ENCODE peak calls at places on chromosomes 7 and 10, in six cellular contexts. U, V, G, B, N and I are unnamed samples.

GRCh38 chr10:97771913-97772823 is at the start of gene SFRP5:
- DNase-seq in U (no peak), V (no peak), G (no peak), B (peak), N (no peak), I (no peak)

GRCh38 chr10:17214991-17215781 is 12.9 kb upstream of the VIM start:
- DNase-seq in U (no peak), V (no peak), G (no peak), B (no peak), N (no peak), I (no peak)

GRCh38 chr7:45180084-45180986 is 22.7 kb downstream of the RAMP3 start:
- DNase-seq in U (no peak), V (no peak), G (no peak), B (no peak), N (no peak), I (no peak)

GRCh38 chr7:54995631-54996340 is 23.0 kb upstream of the EGFR start:
- DNase-seq in U (peak), V (peak), G (no peak), B (no peak), N (no peak), I (no peak)

GRCh38 chr7:426510-426909 is 93.1 kb downstream of the PDGFA start:
- DNase-seq in U (no peak), V (no peak), G (no peak), B (no peak), N (no peak), I (no peak)

GRCh38 chr10:49741108-49741995 is 20.8 kb downstream of the OGDHL start:
- DNase-seq in U (no peak), V (no peak), G (no peak), B (no peak), N (no peak), I (peak)

GRCh38 chr7:47950714-47951113 is 2.4 kb upstream of the PKD1L1 start:
- DNase-seq in U (no peak), V (no peak), G (no peak), B (no peak), N (no peak), I (no peak)

GRCh38 chr10:76433161-76434005 is 1002.0 kb downstream of the LRMDA start:
- DNase-seq in U (peak), V (no peak), G (no peak), B (no peak), N (no peak), I (no peak)

GRCh38 chr10:25934673-25935139 is 677 bp downstream of the MYO3A start:
- DNase-seq in U (no peak), V (no peak), G (peak), B (peak), N (no peak), I (no peak)

GRCh38 chr7:112665709-112666108 is 124.5 kb downstream of the TMEM168 start:
- DNase-seq in U (no peak), V (no peak), G (no peak), B (no peak), N (no peak), I (no peak)

GRCh38 chr10:44051584-44052385 is 333.1 kb downstream of the CXCL12 start:
- DNase-seq in U (peak), V (no peak), G (no peak), B (no peak), N (no peak), I (no peak)

GRCh38 chr10:106705576-106706526 is 458.7 kb downstream of the SORCS1 start:
- DNase-seq in U (peak), V (no peak), G (peak), B (peak), N (peak), I (peak)

GRCh38 chr7:66627151-66627681 is 1.5 kb upstream of the KCTD7 start:
- DNase-seq in U (no peak), V (no peak), G (no peak), B (no peak), N (no peak), I (no peak)

GRCh38 chr7:128882134-128882533 is 19.5 kb downstream of the ATP6V1F start:
- DNase-seq in U (no peak), V (no peak), G (no peak), B (no peak), N (no peak), I (no peak)

GRCh38 chr7:36283711-36284130 is 105.9 kb upstream of the ANLN start:
- DNase-seq in U (no peak), V (no peak), G (peak), B (peak), N (no peak), I (no peak)

GRCh38 chr7:158592541-158592940 is 4.9 kb upstream of the PTPRN2 start:
- DNase-seq in U (no peak), V (no peak), G (no peak), B (no peak), N (no peak), I (no peak)

GRCh38 chr7:74604326-74605020 is 53.0 kb upstream of the GTF2I start:
- DNase-seq in U (no peak), V (no peak), G (no peak), B (no peak), N (no peak), I (no peak)

GRCh38 chr7:1850111-1850975 is 180.3 kb downstream of the ELFN1 start:
- DNase-seq in U (no peak), V (no peak), G (no peak), B (no peak), N (no peak), I (no peak)

GRCh38 chr7:76386691-76387260 is 22.7 kb downstream of the SSC4D start:
- DNase-seq in U (no peak), V (no peak), G (no peak), B (no peak), N (no peak), I (no peak)

GRCh38 chr10:69345890-69346474 is 67.7 kb downstream of the HK1 start:
- DNase-seq in U (no peak), V (no peak), G (no peak), B (no peak), N (no peak), I (no peak)

GRCh38 chr7:112887-113286 is 79.5 kb upstream of the FAM20C start:
- DNase-seq in U (no peak), V (no peak), G (no peak), B (no peak), N (no peak), I (no peak)

GRCh38 chr10:6347391-6347951 is 144.7 kb downstream of the PFKFB3 start:
- DNase-seq in U (no peak), V (peak), G (no peak), B (no peak), N (no peak), I (no peak)

GRCh38 chr7:137579913-137580640 is 236.5 kb upstream of the PTN start:
- DNase-seq in U (no peak), V (no peak), G (no peak), B (no peak), N (no peak), I (no peak)

GRCh38 chr10:29811751-29812427 is 177.1 kb upstream of the SVIL start:
- DNase-seq in U (no peak), V (no peak), G (no peak), B (no peak), N (no peak), I (no peak)

GRCh38 chr7:45024126-45024744 is 24.2 kb downstream of the CCM2 start:
- DNase-seq in U (no peak), V (no peak), G (no peak), B (no peak), N (no peak), I (no peak)

GRCh38 chr10:122307669-122308486 is 36.8 kb downstream of the BTBD16 start:
- DNase-seq in U (no peak), V (peak), G (no peak), B (peak), N (no peak), I (no peak)

GRCh38 chr7:25675789-25676474 is 447.6 kb upstream of the NPVF start:
- DNase-seq in U (no peak), V (no peak), G (no peak), B (no peak), N (no peak), I (no peak)

GRCh38 chr10:6498771-6499170 is 81.3 kb downstream of the PRKCQ start:
- DNase-seq in U (no peak), V (no peak), G (no peak), B (no peak), N (no peak), I (no peak)

GRCh38 chr7:136086712-136087111 is 109.6 kb upstream of the MTPN start:
- DNase-seq in U (peak), V (peak), G (no peak), B (peak), N (peak), I (no peak)

GRCh38 chr7:39650676-39651075 is 27.3 kb downstream of the RALA start:
- DNase-seq in U (no peak), V (no peak), G (no peak), B (no peak), N (no peak), I (no peak)

GRCh38 chr10:119859422-119860258 is 13.0 kb downstream of the MCMBP start:
- DNase-seq in U (peak), V (no peak), G (no peak), B (no peak), N (no peak), I (no peak)

GRCh38 chr7:73606801-73607691 is 17.3 kb downstream of the MLXIPL start:
- DNase-seq in U (peak), V (no peak), G (peak), B (peak), N (no peak), I (peak)

GRCh38 chr10:110448682-110449418 is 48.9 kb upstream of the DUSP5 start:
- DNase-seq in U (no peak), V (no peak), G (no peak), B (no peak), N (no peak), I (no peak)

GRCh38 chr10:61464461-61465215 is 11.5 kb upstream of the TMEM26 start:
- DNase-seq in U (no peak), V (no peak), G (no peak), B (no peak), N (no peak), I (no peak)

GRCh38 chr7:87059525-87060287 is at the start of gene ELAPOR2:
- DNase-seq in U (peak), V (peak), G (peak), B (peak), N (peak), I (peak)

GRCh38 chr7:54249686-54250085 is 292.5 kb upstream of the VSTM2A start:
- DNase-seq in U (no peak), V (no peak), G (no peak), B (no peak), N (no peak), I (no peak)

GRCh38 chr10:46022978-46023702 is 7.3 kb downstream of the NCOA4 start:
- DNase-seq in U (peak), V (peak), G (peak), B (peak), N (peak), I (peak)
- TF ChIP-seq POLR2A in U (peak), V (peak), G (peak), B (peak), N (no peak), I (peak)

GRCh38 chr7:12491526-12491925 is 79.0 kb upstream of the SCIN start:
- DNase-seq in U (no peak), V (no peak), G (no peak), B (no peak), N (no peak), I (no peak)

GRCh38 chr7:12490941-12491340 is 79.6 kb upstream of the SCIN start:
- DNase-seq in U (no peak), V (no peak), G (no peak), B (no peak), N (no peak), I (no peak)

GRCh38 chr7:12493866-12494265 is 76.7 kb upstream of the SCIN start:
- DNase-seq in U (no peak), V (no peak), G (no peak), B (no peak), N (no peak), I (no peak)

GRCh38 chr7:12493407-12493806 is 77.1 kb upstream of the SCIN start:
- DNase-seq in U (no peak), V (no peak), G (no peak), B (peak), N (no peak), I (no peak)

DNA sequence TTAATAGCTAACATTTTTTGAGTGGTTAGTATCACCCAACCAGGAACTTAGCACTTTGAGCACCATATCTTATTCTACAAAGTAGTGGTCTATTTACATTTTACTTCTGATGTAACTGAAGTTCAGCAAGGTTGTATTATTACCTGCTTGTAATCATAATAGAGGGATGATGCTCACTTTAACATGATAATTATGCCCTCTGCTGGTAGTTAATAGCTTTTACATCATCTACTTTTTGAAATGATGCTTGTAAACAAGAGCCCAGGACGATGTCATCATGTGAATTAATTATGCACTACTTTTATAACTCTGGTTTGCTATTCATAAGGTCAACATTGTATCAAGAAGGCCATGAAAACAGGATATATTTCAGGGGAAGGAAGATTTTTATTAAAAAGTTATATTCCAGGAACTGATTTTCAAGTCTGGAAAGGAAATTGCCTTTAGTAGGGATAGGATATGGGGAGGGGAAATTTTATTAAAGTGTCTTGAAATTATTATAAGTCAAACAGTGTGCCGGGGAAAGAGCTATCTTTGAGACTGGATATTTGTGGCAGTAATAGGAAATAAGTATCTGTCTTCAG is 80.3 kb upstream of the SCIN start:
- DNase-seq in U (peak), V (no peak), G (no peak), B (peak), N (no peak), I (no peak)
- TF ChIP-seq POLR2AphosphoS5 in U (no peak), V (no peak), G (no peak), B (no peak), N (no peak), I (no peak)

GRCh38 chr7:64611717-64612116 is 48.8 kb upstream of the ZNF680 start:
- DNase-seq in U (no peak), V (no peak), G (no peak), B (no peak), N (no peak), I (no peak)

GRCh38 chr7:64612452-64612851 is 49.6 kb upstream of the ZNF680 start:
- DNase-seq in U (no peak), V (no peak), G (no peak), B (no peak), N (no peak), I (no peak)

GRCh38 chr7:64608116-64608910 is 45.4 kb upstream of the ZNF680 start:
- DNase-seq in U (no peak), V (no peak), G (no peak), B (no peak), N (no peak), I (no peak)

GRCh38 chr7:64613653-64614052 is 50.8 kb upstream of the ZNF680 start:
- DNase-seq in U (no peak), V (no peak), G (no peak), B (no peak), N (no peak), I (no peak)

DNA sequence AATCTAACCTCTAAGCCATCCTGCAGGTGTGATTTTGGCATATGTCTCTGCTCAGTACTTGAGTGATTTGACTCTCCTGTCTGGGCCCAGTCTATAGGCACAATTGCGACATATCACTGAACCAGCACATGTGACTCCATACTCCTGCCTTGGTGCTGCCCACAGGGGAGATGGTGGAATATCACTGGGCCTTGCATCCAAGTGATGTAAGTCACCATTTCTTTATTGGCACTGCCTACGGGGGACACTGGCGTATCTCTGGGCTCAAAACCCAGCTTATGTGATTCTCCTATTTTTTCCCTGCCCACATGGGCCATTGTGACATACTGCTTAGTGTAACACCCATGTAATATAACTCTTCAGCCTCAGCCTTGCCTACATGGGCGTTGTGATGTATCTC is 48.1 kb upstream of the ZNF680 start:
- DNase-seq in U (no peak), V (no peak), G (no peak), B (no peak), N (no peak), I (no peak)
- TF ChIP-seq TAF1 in U (no peak), V (no peak), G (no peak), B (no peak), N (no peak), I (no peak)

GRCh38 chr7:142812437-142813215 is 41.9 kb downstream of the PRSS2 start:
- DNase-seq in U (no peak), V (no peak), G (no peak), B (peak), N (no peak), I (no peak)
- TF ChIP-seq POLR2A in U (no peak), V (no peak), G (no peak), B (no peak), N (no peak), I (no peak)